ENCODE peak calls at places on chromosome 2, in eight cellular contexts. Z is neuronal stem cell; X is CD4-positive, CD25-positive, alpha-beta regulatory T cell; W is lower lobe of right lung; G is upper lobe of right lung; I is SJSA1; M is Peyer's patch; Y is HepG2. L is an unnamed sample. For H3K4me1, the result is how much of the 10 kb centered on the place peaks cover.

GRCh38 chr2:168241208-168241607 is 6.2 kb downstream of the STK39 start:
- DNase-seq in Z (no peak), X (no peak), W (no peak), G (no peak), I (no peak), M (no peak), Y (no peak), L (no peak)

GRCh38 chr2:28343971-28344715 is 48.5 kb upstream of the FOSL2 start:
- DNase-seq in Z (no peak), X (no peak), W (peak), G (peak), I (no peak), M (no peak), Y (no peak), L (no peak)

GRCh38 chr2:203685789-203686433 is 20.5 kb upstream of the CD28 start:
- DNase-seq in Z (no peak), X (no peak), W (no peak), G (no peak), I (no peak), M (no peak), Y (no peak), L (no peak)

GRCh38 chr2:79832540-79833234 is 319.8 kb downstream of the CTNNA2 start:
- DNase-seq in Z (peak), X (no peak), W (no peak), G (no peak), I (no peak), M (no peak), Y (no peak), L (no peak)

GRCh38 chr2:130776550-130776949 is 21.2 kb downstream of the AMER3 start:
- DNase-seq in Z (no peak), X (no peak), W (no peak), G (no peak), I (no peak), M (no peak), Y (no peak), L (no peak)

GRCh38 chr2:218125626-218126080 is at the start of gene CXCR2:
- DNase-seq in Z (no peak), X (no peak), W (peak), G (peak), I (no peak), M (no peak), Y (no peak), L (no peak)

GRCh38 chr2:119292226-119292625 is 68.6 kb downstream of the STEAP3 start:
- DNase-seq in Z (no peak), X (no peak), W (no peak), G (no peak), I (peak), M (no peak), Y (peak), L (no peak)

GRCh38 chr2:144938308-144938709 is 418.4 kb upstream of the ZEB2 start:
- DNase-seq in Z (no peak), X (no peak), W (no peak), G (no peak), I (no peak), M (no peak), Y (peak), L (no peak)

GRCh38 chr2:241180495-241180894 is 8.0 kb upstream of the ANO7 start:
- DNase-seq in Z (no peak), X (no peak), W (no peak), G (no peak), I (no peak), M (no peak), Y (no peak), L (no peak)

GRCh38 chr2:64655873-64656272 is 2.2 kb upstream of the SERTAD2 start:
- DNase-seq in Z (no peak), X (no peak), W (no peak), G (no peak), I (no peak), M (no peak), Y (no peak), L (no peak)
- H3K4me1 ChIP-seq in Z (under half), X (under half), W (under half), G (under half), I (under half), M (under half), Y (half or more), L (under half)

GRCh38 chr2:189783927-189784867 is at the start of the genes ORMDL1 and PMS1:
- DNase-seq in Z (peak), X (peak), W (peak), G (peak), I (peak), M (peak), Y (peak), L (peak)

GRCh38 chr2:189783451-189783926 is 650 bp downstream of the ORMDL1 start:
- DNase-seq in Z (no peak), X (no peak), W (no peak), G (no peak), I (no peak), M (no peak), Y (peak), L (no peak)

DNA sequence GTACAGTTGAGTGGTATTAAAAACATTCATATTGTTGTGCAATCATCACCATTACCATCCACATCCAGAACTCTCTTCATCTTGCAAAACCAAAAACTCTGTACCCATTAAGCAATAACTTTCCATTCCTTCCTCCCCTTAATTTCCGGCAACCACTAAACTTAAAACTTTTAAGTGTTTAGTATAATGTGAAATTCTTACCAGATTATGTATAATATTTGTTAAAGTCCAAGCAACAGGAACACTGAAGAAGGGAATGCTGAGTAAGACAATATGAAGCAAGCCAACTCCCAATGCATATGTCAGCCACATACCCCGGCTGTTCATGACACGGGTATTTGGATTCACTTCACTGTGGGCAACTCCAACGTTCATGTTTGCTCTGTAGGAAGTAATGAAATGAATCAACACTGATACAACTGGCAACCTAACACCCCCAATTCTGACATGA is 1.9 kb downstream of the ORMDL1 start:
- DNase-seq in Z (no peak), X (no peak), W (no peak), G (no peak), I (no peak), M (no peak), Y (peak), L (no peak)
- H3K27ac ChIP-seq in Z (no peak), X (peak), W (peak), G (peak), I (no peak), M (no peak), Y (peak), L (peak)

GRCh38 chr2:113171359-113172075 is 2.3 kb upstream of the PSD4 start:
- DNase-seq in Z (no peak), X (no peak), W (no peak), G (no peak), I (no peak), M (peak), Y (no peak), L (no peak)

GRCh38 chr2:113175101-113175628 is 1.4 kb downstream of the PSD4 start:
- DNase-seq in Z (no peak), X (peak), W (no peak), G (no peak), I (no peak), M (peak), Y (no peak), L (peak)

GRCh38 chr2:113172721-113173562 is 829 bp upstream of the PSD4 start:
- DNase-seq in Z (no peak), X (no peak), W (no peak), G (no peak), I (no peak), M (peak), Y (no peak), L (no peak)

GRCh38 chr2:113174369-113174735 is 581 bp downstream of the PSD4 start:
- DNase-seq in Z (no peak), X (no peak), W (no peak), G (no peak), I (no peak), M (peak), Y (no peak), L (no peak)

GRCh38 chr2:113173563-113174368 is at the start of gene PSD4:
- DNase-seq in Z (no peak), X (peak), W (peak), G (peak), I (no peak), M (peak), Y (no peak), L (peak)
- H3K4me3 ChIP-seq in Z (no peak), X (peak), W (peak), G (peak), I (no peak), M (peak), Y (peak), L (peak)

GRCh38 chr2:36450466-36451196 is 95.1 kb downstream of the CRIM1 start:
- DNase-seq in Z (no peak), X (no peak), W (no peak), G (no peak), I (peak), M (no peak), Y (peak), L (no peak)

GRCh38 chr2:36449943-36450392 is 94.4 kb downstream of the CRIM1 start:
- DNase-seq in Z (no peak), X (no peak), W (no peak), G (no peak), I (no peak), M (no peak), Y (no peak), L (no peak)

GRCh38 chr2:36452279-36452678 is 96.7 kb downstream of the CRIM1 start:
- DNase-seq in Z (no peak), X (no peak), W (no peak), G (no peak), I (no peak), M (no peak), Y (no peak), L (no peak)

GRCh38 chr2:36453652-36454051 is 98.1 kb downstream of the CRIM1 start:
- DNase-seq in Z (no peak), X (no peak), W (no peak), G (no peak), I (no peak), M (no peak), Y (peak), L (no peak)

DNA sequence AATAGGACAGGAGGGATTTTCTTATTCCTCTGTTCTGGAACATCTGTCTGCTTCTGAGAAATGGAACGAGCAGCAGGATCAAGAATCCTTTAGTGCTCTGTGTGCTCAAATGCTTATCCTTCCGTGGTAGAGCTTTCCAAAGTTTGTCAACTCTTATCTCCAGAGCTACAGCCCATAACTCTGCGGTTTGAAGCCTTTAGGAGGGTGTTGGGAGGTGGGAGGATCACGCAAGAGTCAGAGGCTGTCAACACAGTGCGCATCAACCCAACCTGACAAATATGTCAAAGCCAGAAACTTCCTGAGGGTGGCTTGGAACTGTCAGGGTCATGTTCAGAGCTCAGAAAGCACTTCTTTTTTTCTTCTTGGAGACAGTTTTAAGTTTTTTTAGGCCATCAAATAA is 95.9 kb downstream of the CRIM1 start:
- DNase-seq in Z (no peak), X (no peak), W (no peak), G (no peak), I (no peak), M (no peak), Y (no peak), L (no peak)
- H3K4me1 ChIP-seq in Z (under half), X (under half), W (under half), G (under half), I (half or more), M (under half), Y (half or more), L (under half)

GRCh38 chr2:54557211-54557600 is 101.1 kb downstream of the SPTBN1 start:
- DNase-seq in Z (no peak), X (no peak), W (no peak), G (no peak), I (no peak), M (no peak), Y (no peak), L (no peak)

GRCh38 chr2:54557601-54558187 is 101.6 kb downstream of the SPTBN1 start:
- DNase-seq in Z (peak), X (peak), W (peak), G (peak), I (peak), M (peak), Y (peak), L (peak)

GRCh38 chr2:54553075-54553474 is 96.9 kb downstream of the SPTBN1 start:
- DNase-seq in Z (no peak), X (no peak), W (no peak), G (no peak), I (no peak), M (no peak), Y (no peak), L (no peak)

GRCh38 chr2:54556659-54557121 is 100.6 kb downstream of the SPTBN1 start:
- DNase-seq in Z (no peak), X (no peak), W (no peak), G (no peak), I (no peak), M (no peak), Y (no peak), L (no peak)

GRCh38 chr2:54555318-54555837 is 99.3 kb downstream of the SPTBN1 start:
- DNase-seq in Z (no peak), X (no peak), W (no peak), G (no peak), I (no peak), M (peak), Y (peak), L (no peak)
- H3K27ac ChIP-seq in Z (no peak), X (no peak), W (peak), G (peak), I (no peak), M (peak), Y (peak), L (no peak)

DNA sequence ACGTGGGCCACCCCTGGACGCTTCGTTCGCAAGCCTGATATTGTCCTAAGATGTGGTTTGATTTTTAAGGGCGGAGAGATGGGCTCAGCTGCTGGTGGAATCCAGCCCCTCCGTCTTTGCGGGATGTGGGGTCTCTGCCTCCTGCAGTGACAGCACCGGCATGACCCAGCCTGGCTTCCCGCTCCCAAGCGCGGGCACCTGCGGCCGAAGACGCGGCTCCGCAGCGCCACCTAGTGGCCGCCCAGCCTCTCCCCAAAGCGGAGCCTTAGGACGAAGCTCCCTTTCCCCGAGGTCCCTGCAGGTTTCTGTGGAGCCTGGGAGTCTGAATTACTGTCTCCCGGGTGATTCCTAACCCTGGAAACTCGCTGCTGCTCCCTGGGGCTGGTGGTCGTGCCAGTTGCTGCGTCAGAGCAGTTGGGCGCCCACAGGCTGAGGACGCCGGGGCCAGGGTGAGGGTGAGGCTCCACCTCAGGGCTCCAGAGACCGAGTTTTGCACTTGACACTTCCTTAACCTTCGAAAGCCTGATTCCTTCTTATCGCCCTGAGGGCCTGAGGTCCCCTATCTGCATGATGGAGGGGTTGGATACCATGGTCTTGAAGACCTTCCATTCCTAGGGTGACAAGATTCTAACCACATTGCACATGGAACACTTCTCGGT is 137.5 kb downstream of the TPO start:
- DNase-seq in Z (peak), X (peak), W (peak), G (peak), I (no peak), M (peak), Y (no peak), L (peak)
- H3K4me3 ChIP-seq in Z (no peak), X (no peak), W (no peak), G (no peak), I (no peak), M (no peak), Y (no peak), L (no peak)

DNA sequence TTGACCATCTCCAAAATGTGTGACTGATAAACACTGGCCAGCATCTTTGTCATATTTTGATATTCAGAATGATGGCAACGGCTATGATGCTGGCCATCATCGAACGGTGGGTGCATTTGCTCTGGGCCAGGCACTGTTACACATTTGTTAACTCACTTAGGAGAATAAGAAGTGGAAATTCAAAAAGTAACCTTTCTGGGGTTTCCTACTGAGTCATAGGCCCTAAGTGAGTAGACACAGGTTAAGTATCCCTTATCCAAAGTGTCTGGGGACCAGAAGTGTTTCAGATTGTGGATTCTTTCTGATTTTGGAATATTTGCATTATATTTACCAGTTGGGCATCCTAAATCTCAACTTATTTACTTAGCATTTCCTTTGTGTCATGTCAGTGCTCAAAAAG is 64.7 kb upstream of the TMEM87B start:
- DNase-seq in Z (no peak), X (no peak), W (no peak), G (no peak), I (no peak), M (no peak), Y (no peak), L (no peak)
- H3K4me1 ChIP-seq in Z (under half), X (under half), W (under half), G (under half), I (under half), M (under half), Y (half or more), L (under half)

L was measured in CD4-positive, alpha-beta memory T cell.